ENCODE peak calls at places on chromosomes 13 and 19, in six cellular contexts. P, W, M, X, A and K are unnamed samples.

GRCh38 chr13:78638216-78638615 is 20.7 kb downstream of the OBI1 start:
- DNase-seq in P (no peak), W (no peak), M (no peak), X (no peak), A (no peak), K (no peak)

GRCh38 chr19:50717026-50717723 is 2.4 kb downstream of the SHANK1 start:
- DNase-seq in P (no peak), W (no peak), M (no peak), X (no peak), A (no peak), K (no peak)

GRCh38 chr19:42276821-42277220 is 7.8 kb downstream of the CIC start:
- DNase-seq in P (no peak), W (no peak), M (no peak), X (no peak), A (no peak), K (no peak)

GRCh38 chr19:31504221-31504620 is 155.0 kb upstream of the TSHZ3 start:
- DNase-seq in P (no peak), W (no peak), M (no peak), X (no peak), A (no peak), K (no peak)

GRCh38 chr19:27746691-27747380 is 1466.1 kb downstream of the UQCRFS1 start:
- DNase-seq in P (peak; percentile 17), W (no peak), M (peak; percentile 20), X (no peak), A (no peak), K (no peak)

GRCh38 chr19:6066661-6067646 is 43.3 kb downstream of the RFX2 start:
- DNase-seq in P (peak; percentile 97), W (peak; percentile 94), M (peak; percentile 88), X (peak; percentile 64), A (peak; percentile 86), K (no peak)

GRCh38 chr13:101115762-101116161 is 300.5 kb downstream of the NALCN start:
- DNase-seq in P (no peak), W (no peak), M (no peak), X (no peak), A (no peak), K (no peak)

GRCh38 chr19:2528543-2529173 is 52.7 kb downstream of the GADD45B start:
- DNase-seq in P (no peak), W (no peak), M (peak; percentile 62), X (no peak), A (no peak), K (no peak)

GRCh38 chr19:3665681-3666544 is 34.4 kb downstream of the PIP5K1C start:
- DNase-seq in P (peak; percentile 77), W (peak; percentile 66), M (peak; percentile 68), X (peak; percentile 69), A (peak; percentile 51), K (peak; percentile 84)
- H3K4me3 ChIP-seq in P (no peak overlapping the region), W (no peak overlapping the region), M (no peak overlapping the region), X (no peak overlapping the region), A (no peak overlapping the region), K (no peak overlapping the region)

GRCh38 chr19:1000095-1000494 is at the start of gene GRIN3B:
- DNase-seq in P (no peak), W (no peak), M (peak; percentile 70), X (peak; percentile 60), A (peak; percentile 72), K (peak; percentile 44)
- H3K4me3 ChIP-seq in P (no peak within 1 kb of the TSS), W (no peak within 1 kb of the TSS), M (no peak within 1 kb of the TSS), X (no peak within 1 kb of the TSS), A (no peak within 1 kb of the TSS), K (no peak within 1 kb of the TSS)

DNA sequence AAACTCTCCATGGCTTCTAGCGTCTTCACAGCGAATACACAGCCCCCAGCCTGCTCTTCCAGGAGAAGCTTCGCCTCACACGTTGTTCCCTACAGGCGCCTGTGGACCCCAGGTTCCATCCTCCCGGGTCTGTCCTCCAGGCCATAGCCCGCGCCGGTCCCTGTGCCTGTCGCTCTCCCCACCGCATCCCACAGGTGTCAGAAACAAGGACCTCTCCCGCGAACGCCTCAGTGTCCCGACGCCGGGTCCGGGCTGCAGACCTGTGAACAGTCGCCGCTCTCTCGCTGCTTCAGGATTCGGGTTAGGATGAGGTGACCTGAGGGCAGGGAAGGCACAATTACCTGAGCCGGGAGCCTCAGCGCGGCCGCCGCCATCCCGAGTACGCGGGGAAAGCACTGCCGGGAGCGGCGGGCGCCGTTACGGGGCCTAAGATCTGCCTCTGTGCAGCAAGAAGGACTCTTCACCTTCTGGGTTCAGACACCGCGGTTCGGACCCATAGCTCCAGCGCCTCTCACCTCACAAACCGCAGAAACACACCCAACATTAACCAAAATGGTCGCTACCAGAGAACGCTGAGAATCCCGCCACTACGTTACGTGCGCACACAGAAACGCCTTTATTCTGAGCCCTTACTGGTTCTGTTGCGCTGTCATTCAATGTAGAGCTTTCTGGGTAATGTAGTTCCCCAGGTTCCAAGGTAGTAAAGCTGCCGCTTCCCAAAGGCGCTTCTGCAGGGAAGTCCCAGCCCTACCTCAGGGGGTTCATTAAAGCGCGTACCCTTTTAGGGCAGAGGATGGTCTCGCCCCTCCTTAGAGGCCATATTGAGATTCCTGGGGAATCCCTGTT is at the start of gene ZNF418:
- DNase-seq in P (peak; percentile 60), W (peak; percentile 71), M (peak; percentile 59), X (peak; percentile 66), A (peak; percentile 82), K (peak; percentile 57)
- H3K4me3 ChIP-seq in P (peak within 1 kb of the TSS; percentile 46), W (peak within 1 kb of the TSS; percentile 65), M (peak within 1 kb of the TSS; percentile 81), X (peak within 1 kb of the TSS; percentile 33), A (peak within 1 kb of the TSS; percentile 50), K (peak within 1 kb of the TSS; percentile 44)

GRCh38 chr19:17817668-17818363 is 3.5 kb downstream of the INSL3 start:
- DNase-seq in P (no peak), W (no peak), M (no peak), X (no peak), A (no peak), K (no peak)
- H3K4me3 ChIP-seq in P (no peak overlapping the region), W (no peak overlapping the region), M (no peak overlapping the region), X (no peak overlapping the region), A (no peak overlapping the region), K (no peak overlapping the region)

DNA sequence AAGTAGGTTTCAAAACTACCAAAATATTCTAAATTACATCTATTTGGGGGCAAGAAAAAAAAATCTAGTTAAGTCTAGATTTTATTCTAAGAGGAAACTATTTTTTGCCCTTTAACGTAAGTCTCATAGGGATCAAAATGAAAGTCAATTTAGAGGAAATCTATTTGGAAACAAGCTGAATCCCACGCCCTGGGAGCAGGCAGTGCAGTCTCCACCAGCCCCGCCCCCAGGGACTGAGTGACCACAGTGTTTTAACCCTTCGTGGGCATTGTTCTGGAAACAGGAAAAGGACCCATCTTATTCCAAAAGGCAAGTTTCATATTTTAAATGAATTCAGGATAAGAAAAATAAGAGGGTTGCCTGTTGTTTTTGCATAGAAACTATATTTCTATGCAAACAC is 209.7 kb downstream of the SPRY2 start:
- DNase-seq in P (peak; percentile 40), W (peak; percentile 76), M (peak; percentile 82), X (no peak), A (no peak), K (no peak)
- H3K4me3 ChIP-seq in P (no peak overlapping the region), W (peak overlapping the region; percentile 6), M (no peak overlapping the region), X (no peak overlapping the region), A (no peak overlapping the region), K (no peak overlapping the region)

DNA sequence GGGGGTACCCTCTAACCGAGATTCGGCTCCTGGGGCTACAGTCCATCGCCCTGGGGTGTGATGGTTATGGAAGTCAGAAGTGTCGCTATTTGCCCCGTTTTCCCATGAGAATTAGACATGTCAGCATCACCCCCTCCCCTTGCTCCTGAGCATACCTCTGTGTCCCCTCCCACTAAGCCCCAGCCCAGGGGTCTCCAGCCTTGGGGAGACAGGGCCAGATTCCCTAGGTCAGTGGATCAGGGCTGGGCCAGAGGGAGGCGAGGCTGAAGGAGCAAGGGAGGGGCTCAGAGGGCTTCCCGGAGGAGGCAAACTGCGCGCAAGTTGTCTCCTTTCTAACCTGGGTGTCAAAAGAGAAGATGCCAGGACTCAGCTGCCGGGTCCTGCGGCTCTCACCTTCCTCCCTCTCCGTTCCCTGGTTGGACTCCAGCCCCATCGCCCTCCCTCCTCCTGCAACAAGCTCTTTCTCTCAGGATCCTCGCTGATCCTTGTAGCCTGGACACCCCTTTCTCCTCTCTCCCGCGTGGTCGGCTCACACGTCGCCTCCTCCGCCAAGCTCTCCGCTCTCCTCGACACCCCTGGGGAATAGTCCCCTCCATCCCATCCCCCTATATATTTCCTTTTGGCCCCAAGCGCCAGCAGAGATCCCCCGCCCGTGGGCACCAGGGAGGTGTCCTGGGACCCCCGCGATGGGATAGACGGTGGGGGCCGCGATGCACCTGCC is 459 bp upstream of the TMEM59L start:
- DNase-seq in P (no peak), W (no peak), M (no peak), X (no peak), A (no peak), K (no peak)
- H3K4me3 ChIP-seq in P (peak overlapping the region; percentile 12), W (peak overlapping the region; percentile 28), M (peak overlapping the region; percentile 18), X (peak overlapping the region; percentile 45), A (peak overlapping the region; percentile 19), K (peak overlapping the region; percentile 54)

GRCh38 chr19:38838986-38839761 is 7.6 kb upstream of the ECH1 start:
- DNase-seq in P (no peak), W (no peak), M (no peak), X (no peak), A (no peak), K (no peak)

GRCh38 chr19:38837304-38837626 is 5.7 kb upstream of the ECH1 start:
- DNase-seq in P (no peak), W (no peak), M (no peak), X (no peak), A (no peak), K (no peak)

GRCh38 chr19:38839816-38840582 is 8.4 kb upstream of the ECH1 start:
- DNase-seq in P (no peak), W (no peak), M (no peak), X (no peak), A (no peak), K (no peak)

GRCh38 chr19:38837656-38838121 is 6.1 kb upstream of the ECH1 start:
- DNase-seq in P (no peak), W (no peak), M (no peak), X (no peak), A (no peak), K (no peak)

DNA sequence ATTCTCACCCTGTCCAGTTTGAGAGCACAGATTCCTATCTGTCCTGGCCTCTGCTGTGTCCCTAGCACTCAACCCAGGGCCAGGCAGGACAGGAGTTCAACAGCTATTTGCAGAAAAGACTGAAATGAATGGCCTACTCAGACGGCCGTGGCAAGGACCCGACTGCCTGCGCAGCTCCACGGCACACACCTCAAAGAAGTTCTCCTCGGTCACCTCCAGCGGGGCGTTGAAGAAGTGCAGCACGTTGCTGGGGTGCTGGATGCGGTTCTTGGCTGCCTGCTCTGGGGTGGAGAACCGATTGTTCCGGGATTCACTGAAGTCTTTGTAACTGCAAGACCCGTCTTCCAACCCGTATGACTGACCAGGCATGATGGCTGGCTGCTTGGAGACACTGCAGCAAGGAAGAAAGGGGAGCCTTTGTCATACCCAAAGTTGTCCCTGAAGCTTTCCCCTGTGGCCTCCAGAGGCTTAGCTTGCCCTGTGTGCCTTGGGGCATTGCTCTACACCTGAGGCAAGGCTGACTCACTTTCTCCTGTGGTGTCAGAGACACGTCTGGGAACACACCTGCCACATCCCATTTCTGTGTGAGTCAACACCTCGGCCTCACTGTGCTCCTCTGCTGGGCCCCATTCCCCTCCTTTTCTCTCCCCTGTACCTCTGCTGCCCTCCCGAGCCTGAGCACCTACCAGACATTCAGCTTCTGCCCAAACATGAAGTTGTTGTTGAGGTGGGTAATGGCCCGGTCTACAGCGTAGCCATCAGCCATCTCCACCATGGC is 6.8 kb upstream of the ECH1 start:
- DNase-seq in P (no peak), W (no peak), M (no peak), X (peak; percentile 56), A (no peak), K (no peak)
- H3K4me3 ChIP-seq in P (no peak overlapping the region), W (no peak overlapping the region), M (no peak overlapping the region), X (no peak overlapping the region), A (no peak overlapping the region), K (no peak overlapping the region)